ENCODE peak calls at places on chromosomes 7 and 10, in six cellular contexts. Q, G, P, E, D and C are unnamed samples.

GRCh38 chr10:115063702-115064479 is 29.3 kb upstream of the ATRNL1 start:
- DNase-seq in E (no peak), P (peak; percentile 38), Q (no peak), G (no peak), D (no peak), C (no peak)

GRCh38 chr7:42262907-42263466 is 26.0 kb upstream of the GLI3 start:
- DNase-seq in P (peak; percentile 66), D (peak; percentile 60), Q (no peak), G (no peak), E (peak; percentile 9), C (peak; percentile 90)

GRCh38 chr7:141511370-141512335 is 39.6 kb upstream of the AGK start:
- DNase-seq in Q (peak; percentile 22), D (peak; percentile 52), E (peak; percentile 40), P (no peak), G (no peak), C (no peak)

GRCh38 chr7:73974948-73975926 is 52.7 kb upstream of the ELN start:
- DNase-seq in Q (no peak), P (no peak), E (no peak), D (no peak), G (no peak), C (no peak)

GRCh38 chr10:27223964-27224363 is 16.6 kb downstream of the ACBD5 start:
- DNase-seq in Q (peak; percentile 66), G (no peak), E (peak; percentile 70), P (peak; percentile 8), D (peak; percentile 72), C (peak; percentile 9)

GRCh38 chr10:49297818-49298665 is 928 bp upstream of the C10orf71 start:
- DNase-seq in E (no peak), P (no peak), D (no peak), G (no peak), Q (no peak), C (no peak)

GRCh38 chr7:155815332-155816191 is 3.3 kb upstream of the SHH start:
- DNase-seq in D (peak; percentile 76), Q (peak; percentile 89), G (no peak), P (no peak), E (peak; percentile 86), C (peak; percentile 25)

GRCh38 chr7:46626261-46627037 is 705.4 kb upstream of the IGFBP3 start:
- DNase-seq in D (no peak), P (no peak), Q (no peak), G (peak; percentile 64), E (no peak), C (no peak)

GRCh38 chr10:71036586-71036985 is 148.2 kb upstream of the PCBD1 start:
- DNase-seq in Q (no peak), P (no peak), E (no peak), D (no peak), G (no peak), C (no peak)

GRCh38 chr7:82021713-82022112 is 251.9 kb upstream of the HGF start:
- DNase-seq in Q (no peak), G (no peak), D (no peak), E (no peak), P (no peak), C (no peak)

GRCh38 chr10:28250782-28251181 is 52.1 kb downstream of the MPP7 start:
- DNase-seq in D (no peak), G (no peak), Q (peak; percentile 28), P (no peak), E (peak; percentile 20), C (peak; percentile 39)

GRCh38 chr7:106566174-106566573 is 94.8 kb downstream of the CCDC71L start:
- DNase-seq in D (no peak), E (no peak), G (peak; percentile 68), Q (no peak), P (no peak), C (no peak)

GRCh38 chr7:46990761-46991160 is 591.1 kb downstream of the TNS3 start:
- DNase-seq in G (no peak), P (peak; percentile 19), D (no peak), E (no peak), Q (no peak), C (no peak)

GRCh38 chr10:71621783-71622526 is 97.6 kb downstream of the C10orf105 start:
- DNase-seq in P (peak; percentile 24), E (peak; percentile 73), D (peak; percentile 37), G (no peak), Q (peak; percentile 70), C (peak; percentile 44)

GRCh38 chr10:52774600-52775106 is 2.1 kb upstream of the MBL2 start:
- DNase-seq in D (no peak), G (peak; percentile 82), Q (peak; percentile 75), E (peak; percentile 46), P (no peak), C (no peak)

GRCh38 chr7:105621617-105622016 is 40.3 kb upstream of the EFCAB10 start:
- DNase-seq in E (no peak), D (no peak), G (no peak), P (peak; percentile 35), Q (no peak), C (peak; percentile 5)

GRCh38 chr7:76315372-76315771 is 12.9 kb downstream of the HSPB1 start:
- DNase-seq in D (no peak), Q (no peak), P (no peak), G (no peak), E (no peak), C (no peak)

GRCh38 chr10:43045246-43045621 is 31.6 kb upstream of the RET start:
- DNase-seq in P (no peak), Q (no peak), G (no peak), E (no peak), D (no peak), C (no peak)

GRCh38 chr10:52143338-52143737 is 170.7 kb upstream of the DKK1 start:
- DNase-seq in E (no peak), P (no peak), G (no peak), D (no peak), Q (no peak), C (no peak)

GRCh38 chr7:110760341-110760740 is 330.6 kb upstream of the LRRN3 start:
- DNase-seq in P (no peak), G (no peak), Q (no peak), D (no peak), E (no peak), C (no peak)

GRCh38 chr10:104349623-104350142 is 4.0 kb upstream of the CFAP58 start:
- DNase-seq in G (no peak), E (peak; percentile 78), D (no peak), Q (peak; percentile 36), P (peak; percentile 43), C (no peak)

GRCh38 chr10:133096616-133097269 is 9.0 kb downstream of the ADGRA1 start:
- DNase-seq in D (no peak), P (no peak), E (no peak), G (no peak), Q (no peak), C (no peak)

GRCh38 chr7:93364806-93365205 is 132.6 kb downstream of the VPS50 start:
- DNase-seq in G (no peak), P (no peak), E (no peak), Q (no peak), D (no peak), C (no peak)

DNA sequence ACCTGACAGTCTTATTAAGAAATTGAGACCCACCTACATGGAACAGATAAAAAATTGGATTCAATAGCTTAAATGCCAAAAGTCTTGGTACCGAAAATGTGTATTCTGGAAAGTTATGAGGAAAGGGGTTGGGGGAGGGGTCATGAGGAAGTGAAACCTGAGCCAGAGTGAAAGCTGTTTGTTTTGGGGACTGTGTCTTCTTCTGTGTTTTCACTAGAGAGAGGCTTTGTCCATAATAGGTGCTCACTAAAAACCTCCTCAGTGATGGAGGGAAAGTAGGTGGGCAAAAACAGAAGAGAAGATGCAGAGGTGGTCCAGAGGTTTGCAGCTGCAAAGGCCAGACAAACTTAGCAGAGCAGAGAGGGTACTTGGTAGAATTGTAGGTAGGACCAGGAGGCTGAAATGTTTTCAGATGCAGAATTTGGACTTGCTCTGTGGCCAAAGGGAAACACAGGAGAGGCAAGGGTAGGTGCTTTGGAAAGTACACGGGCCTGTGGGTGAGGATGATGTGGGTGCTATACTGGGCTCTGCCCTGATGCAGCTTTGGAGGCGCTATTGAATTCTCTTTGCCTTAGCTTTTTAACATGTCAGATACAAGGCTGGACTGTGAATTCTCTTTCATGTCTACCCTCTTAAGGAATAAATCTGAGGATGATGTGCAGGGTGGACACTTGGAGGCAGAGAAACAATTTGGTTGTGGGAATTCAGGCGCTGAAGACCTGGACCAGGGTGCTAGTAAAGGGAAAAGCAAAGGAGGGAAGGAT is 254.6 kb downstream of the PTEN start:
- DNase-seq in E (no peak), G (no peak), P (no peak), Q (no peak), D (peak; percentile 23), C (no peak)
- TF ChIP-seq CTCF in E (no peak), G (no peak), P (no peak), Q (no peak), D (peak; percentile 33), C (peak; percentile 33)

DNA sequence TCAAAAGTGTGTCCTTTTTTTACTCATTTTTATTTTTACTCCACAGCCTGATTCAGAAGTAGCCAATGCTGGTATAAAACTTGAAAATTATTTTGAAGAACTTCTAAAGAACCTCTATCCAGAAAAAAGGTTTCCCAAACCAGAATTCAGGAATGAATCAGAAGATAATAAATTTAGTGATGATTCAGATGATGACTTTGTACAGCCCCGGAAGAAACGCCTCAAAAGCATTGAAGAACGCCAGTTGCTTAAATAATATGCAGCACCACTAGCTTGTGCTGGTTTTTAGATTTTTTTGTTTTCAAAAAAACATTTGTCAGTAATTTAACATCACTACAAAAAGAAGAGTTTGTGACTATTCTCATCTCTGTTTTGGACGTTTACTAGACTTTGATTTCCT is 116.5 kb downstream of the SVOPL start:
- DNase-seq in Q (no peak), D (no peak), E (no peak), P (no peak), G (no peak), C (no peak)
- TF ChIP-seq CTCF in Q (no peak), D (no peak), E (no peak), P (no peak), G (no peak), C (no peak)

DNA sequence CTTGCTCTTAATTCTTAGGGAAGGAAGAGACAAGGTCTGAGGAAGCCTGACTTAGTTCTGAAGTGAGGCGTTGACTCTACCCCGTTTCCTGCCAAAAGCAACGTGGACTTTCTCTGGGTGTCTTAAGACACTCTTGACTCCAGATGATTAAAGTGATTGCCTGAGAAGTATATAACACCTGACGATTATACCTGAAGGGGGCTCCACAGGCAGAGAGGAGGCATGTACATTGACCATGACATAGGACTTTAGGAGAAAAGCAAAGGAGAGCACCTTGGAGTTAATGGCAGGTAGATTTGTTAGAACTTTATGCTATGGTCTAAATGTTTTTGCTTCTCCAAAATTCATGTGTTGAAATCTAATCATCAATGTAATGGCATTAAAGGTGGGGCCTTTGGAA is 15.9 kb downstream of the ITGB8 start:
- DNase-seq in D (no peak), P (no peak), Q (no peak), G (no peak), E (no peak), C (no peak)
- TF ChIP-seq CTCF in D (no peak), P (no peak), Q (no peak), G (no peak), E (no peak), C (no peak)

GRCh38 chr7:2661096-2661449 is 26.9 kb upstream of the AMZ1 start:
- DNase-seq in G (no peak), E (no peak), P (no peak), D (no peak), Q (no peak), C (no peak)

GRCh38 chr7:2659556-2660358 is 28.0 kb downstream of the TTYH3 start:
- DNase-seq in G (no peak), E (no peak), P (no peak), Q (no peak), D (no peak), C (no peak)

GRCh38 chr7:2658941-2659340 is 27.2 kb downstream of the TTYH3 start:
- DNase-seq in P (no peak), E (no peak), G (no peak), D (no peak), Q (no peak), C (no peak)

GRCh38 chr7:2661602-2662272 is 26.3 kb upstream of the AMZ1 start:
- DNase-seq in Q (no peak), D (no peak), E (no peak), G (no peak), P (no peak), C (no peak)

GRCh38 chr7:2660359-2661095 is 27.5 kb upstream of the AMZ1 start:
- DNase-seq in P (no peak), G (no peak), D (no peak), E (no peak), Q (no peak), C (no peak)
- TF ChIP-seq CTCF in P (peak; percentile 49), G (no peak), D (no peak), E (peak; percentile 36), Q (no peak), C (peak; percentile 80)